ENCODE peak calls at places on chromosomes 16 and 17, in nine cellular contexts. V is cardiac muscle cell; J is stomach; H is NCI-H226; U is stimulated activated effector memory CD8-positive, alpha-beta T cell treated with anti-CD3 and anti-CD28 coated beads, Interleukin-12 subunit alpha, Interleukin-12 subunit beta, amount 100 ng/mL, for 72 hours; N is activated CD8-positive, alpha-beta memory T cell treated with anti-CD3 and anti-CD28 coated beads for 48 hours; Q is IMR-90; S is NCI-H524 treated with DMSO at 0.1 percent for 48 hours; B is stimulated activated CD8-positive, alpha-beta memory T cell treated with anti-CD3 and anti-CD28 coated beads, Interleukin-7, amount 100 ng/mL, for 1 hour. W is an unnamed sample.

GRCh38 chr16:84357191-84357651 is 11.1 kb upstream of the ATP2C2 start:
- DNase-seq in J (no peak), U (no peak), B (no peak), S (no peak), Q (peak), V (peak), N (no peak), H (peak), W (peak)

GRCh38 chr17:17403899-17404576 is 72.8 kb upstream of the MED9 start:
- DNase-seq in U (peak), S (peak), J (no peak), Q (no peak), B (peak), V (no peak), H (no peak), N (no peak), W (no peak)

GRCh38 chr17:49076575-49077384 is 55.8 kb upstream of the B4GALNT2 start:
- DNase-seq in S (no peak), B (no peak), U (no peak), Q (peak), N (no peak), J (no peak), H (peak), V (peak), W (peak)

GRCh38 chr17:82031885-82032627 is 578 bp downstream of the RAC3 start:
- DNase-seq in H (peak), V (no peak), N (no peak), B (no peak), Q (no peak), U (no peak), J (peak), S (no peak), W (no peak)

GRCh38 chr16:54070944-54071343 is 215.6 kb downstream of the IRX3 start:
- DNase-seq in V (no peak), N (no peak), U (no peak), J (no peak), S (no peak), B (no peak), H (no peak), Q (no peak), W (no peak)

GRCh38 chr16:81994485-81994884 is 16.8 kb downstream of the SDR42E1 start:
- DNase-seq in H (no peak), J (no peak), V (no peak), Q (no peak), S (no peak), U (no peak), N (no peak), B (no peak), W (no peak)

GRCh38 chr16:50093607-50094570 is 28.1 kb downstream of the HEATR3 start:
- DNase-seq in B (no peak), S (no peak), J (peak), U (no peak), H (no peak), V (peak), N (no peak), Q (no peak), W (no peak)

GRCh38 chr17:38869647-38870258 is at the start of gene LASP1:
- DNase-seq in H (peak), S (peak), U (peak), N (peak), V (peak), Q (peak), B (peak), J (peak), W (peak)

GRCh38 chr16:83903739-83904138 is 4.8 kb downstream of the MLYCD start:
- DNase-seq in S (no peak), U (no peak), B (no peak), H (no peak), V (peak), Q (peak), N (no peak), J (no peak), W (no peak)

GRCh38 chr17:65158622-65159021 is 21.5 kb downstream of the RGS9 start:
- DNase-seq in Q (no peak), H (no peak), J (no peak), S (no peak), B (no peak), U (no peak), N (no peak), V (no peak), W (no peak)

GRCh38 chr16:68070811-68071546 is 14.2 kb upstream of the NFATC3 start:
- DNase-seq in N (no peak), V (no peak), S (no peak), Q (no peak), J (no peak), H (no peak), U (no peak), B (no peak), W (no peak)

W was measured in H4.